ENCODE peak calls at places on chromosomes 4 and X, in eight cellular contexts. I, T, Z, M, G, H, J and N are unnamed samples.

GRCh38 chr4:8835521-8836365 is 35.9 kb downstream of the HMX1 start:
- DNase-seq in I (no peak), M (no peak), Z (no peak), J (no peak), G (peak), H (no peak), T (no peak), N (no peak)

GRCh38 chr4:146245899-146246298 is 31.6 kb downstream of the REELD1 start:
- DNase-seq in G (no peak), H (no peak), J (no peak), I (no peak), T (no peak), Z (no peak), M (no peak), N (no peak)

GRCh38 chr4:149113804-149114430 is 671.7 kb upstream of the NR3C2 start:
- DNase-seq in T (no peak), G (no peak), I (no peak), Z (peak), J (no peak), H (no peak), M (peak), N (no peak)

GRCh38 chrX:19715711-19716638 is 171.4 kb downstream of the SH3KBP1 start:
- DNase-seq in T (no peak), J (no peak), M (no peak), H (no peak), I (no peak), G (no peak), Z (no peak), N (no peak)

GRCh38 chr4:107408968-107409367 is 311.1 kb downstream of the PAPSS1 start:
- DNase-seq in Z (no peak), G (no peak), H (no peak), M (no peak), T (no peak), J (no peak), I (no peak), N (no peak)

GRCh38 chr4:154738426-154738825 is 5.4 kb upstream of the LRAT start:
- DNase-seq in Z (peak), M (no peak), I (no peak), T (peak), G (no peak), H (no peak), J (no peak), N (no peak)

GRCh38 chrX:148500428-148501120 is at the start of gene AFF2:
- DNase-seq in G (peak), M (peak), I (peak), Z (peak), T (peak), J (peak), H (no peak), N (peak)

GRCh38 chrX:23786268-23786815 is 3.4 kb downstream of the SAT1 start:
- DNase-seq in Z (peak), J (no peak), H (no peak), T (no peak), G (no peak), M (no peak), I (no peak), N (no peak)

GRCh38 chrX:151176351-151176750 is at the start of gene GPR50:
- DNase-seq in M (no peak), I (no peak), T (peak), J (peak), Z (no peak), H (no peak), G (no peak), N (no peak)

GRCh38 chr4:25578431-25578830 is 77.2 kb upstream of the SLC34A2 start:
- DNase-seq in I (no peak), J (no peak), M (no peak), Z (no peak), H (no peak), T (peak), G (no peak), N (no peak)